ENCODE peak calls at places on chromosomes 11 and 22, in four cellular contexts. K is GM23248, U is SK-N-SH, S is Karpas-422. C is an unnamed sample. For H3K4me1, the result is how much of the 10 kb centered on the place peaks cover.

GRCh38 chr11:9573775-9574555 is 495 bp downstream of the WEE1 start:
- DNase-seq in S (peak), K (peak), U (peak), C (no peak)

GRCh38 chr11:71212871-71213559 is 39.4 kb downstream of the SHANK2 start:
- DNase-seq in K (peak), U (no peak), S (peak), C (no peak)

GRCh38 chr11:15675683-15676082 is 561.0 kb downstream of the INSC start:
- DNase-seq in K (no peak), S (no peak), U (no peak), C (no peak)

GRCh38 chr22:23696326-23696851 is 5.6 kb downstream of the RGL4 start:
- DNase-seq in K (no peak), U (no peak), S (peak), C (peak)

GRCh38 chr11:99176430-99176829 is 155.7 kb downstream of the CNTN5 start:
- DNase-seq in U (no peak), S (no peak), K (no peak), C (no peak)

GRCh38 chr11:105929381-105929955 is 92.6 kb downstream of the MSANTD4 start:
- DNase-seq in K (no peak), U (no peak), S (no peak), C (no peak)

GRCh38 chr11:44243086-44243485 is 66.9 kb downstream of the ALX4 start:
- DNase-seq in U (no peak), S (no peak), K (no peak), C (no peak)

GRCh38 chr11:46491661-46492331 is 100.2 kb upstream of the CHRM4 start:
- DNase-seq in S (no peak), K (peak), U (no peak), C (no peak)

GRCh38 chr22:27859336-27859735 is 57.8 kb upstream of the MN1 start:
- DNase-seq in U (no peak), K (no peak), S (no peak), C (no peak)

GRCh38 chr11:133253570-133253969 is 278.7 kb downstream of the OPCML start:
- DNase-seq in U (no peak), K (no peak), S (no peak), C (no peak)

GRCh38 chr22:50218996-50219727 is 18.4 kb downstream of the SELENOO start:
- DNase-seq in U (peak), K (peak), S (no peak), C (peak)

GRCh38 chr22:46413725-46414379 is 78.3 kb downstream of the TRMU start:
- DNase-seq in S (no peak), U (no peak), K (peak), C (no peak)

GRCh38 chr11:64870176-64870892 is 8.1 kb downstream of the EHD1 start:
- DNase-seq in U (no peak), S (no peak), K (peak), C (no peak)

GRCh38 chr11:128709402-128709801 is 15.5 kb downstream of the FLI1 start:
- DNase-seq in K (peak), S (no peak), U (no peak), C (no peak)

GRCh38 chr11:120133216-120134105 is 4.5 kb downstream of the TRIM29 start:
- DNase-seq in U (peak), S (no peak), K (no peak), C (no peak)

GRCh38 chr11:117199061-117199915 is at the start of gene TAGLN:
- DNase-seq in U (no peak), K (peak), S (no peak), C (no peak)

GRCh38 chr11:70191495-70192140 is 11.5 kb upstream of the FADD start:
- DNase-seq in K (peak), U (peak), S (peak), C (peak)

GRCh38 chr11:45092901-45093760 is 53.3 kb upstream of the PRDM11 start:
- DNase-seq in S (no peak), K (peak), U (no peak), C (peak)

GRCh38 chr11:11731311-11732083 is 109.7 kb upstream of the GALNT18 start:
- DNase-seq in S (no peak), U (no peak), K (peak), C (no peak)

GRCh38 chr11:44357734-44358133 is 47.8 kb upstream of the ALX4 start:
- DNase-seq in K (no peak), S (no peak), U (no peak), C (no peak)

GRCh38 chr11:108983621-108984020 is 318.8 kb downstream of the DDX10 start:
- DNase-seq in U (no peak), S (no peak), K (peak), C (no peak)

DNA sequence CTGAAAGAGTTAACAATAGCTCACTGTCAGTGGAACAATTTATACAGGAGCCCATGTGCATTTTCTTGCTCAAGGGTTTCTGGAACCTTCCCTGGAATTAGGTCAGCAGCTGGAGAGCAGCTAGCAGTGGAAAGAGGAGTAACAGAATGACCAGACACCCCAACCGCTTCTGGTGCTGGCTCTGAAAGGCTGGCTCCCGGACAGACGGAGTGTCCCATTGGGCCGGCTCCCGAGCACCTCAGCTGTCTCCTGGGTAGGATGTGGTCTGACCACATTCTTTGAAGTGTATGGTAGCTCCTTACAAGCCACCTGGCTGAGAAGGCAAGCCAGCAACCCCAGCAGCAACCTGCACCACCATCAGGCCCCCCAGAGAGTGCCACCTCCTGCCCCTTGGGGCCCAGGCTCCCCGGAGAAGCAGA is 44.7 kb downstream of the ABTB2 start:
- DNase-seq in S (peak), K (peak), U (no peak), C (peak)
- H3K27ac ChIP-seq in S (no peak), K (no peak), U (no peak), C (no peak)

GRCh38 chr11:115217726-115218311 is 286.4 kb downstream of the CADM1 start:
- DNase-seq in S (no peak), K (no peak), U (no peak), C (no peak)

GRCh38 chr11:115220423-115220822 is 283.8 kb downstream of the CADM1 start:
- DNase-seq in U (no peak), K (no peak), S (no peak), C (no peak)

GRCh38 chr11:115220881-115221280 is 283.3 kb downstream of the CADM1 start:
- DNase-seq in K (no peak), U (no peak), S (no peak), C (no peak)

GRCh38 chr11:115221461-115222069 is 282.6 kb downstream of the CADM1 start:
- DNase-seq in U (no peak), S (no peak), K (peak), C (no peak)

DNA sequence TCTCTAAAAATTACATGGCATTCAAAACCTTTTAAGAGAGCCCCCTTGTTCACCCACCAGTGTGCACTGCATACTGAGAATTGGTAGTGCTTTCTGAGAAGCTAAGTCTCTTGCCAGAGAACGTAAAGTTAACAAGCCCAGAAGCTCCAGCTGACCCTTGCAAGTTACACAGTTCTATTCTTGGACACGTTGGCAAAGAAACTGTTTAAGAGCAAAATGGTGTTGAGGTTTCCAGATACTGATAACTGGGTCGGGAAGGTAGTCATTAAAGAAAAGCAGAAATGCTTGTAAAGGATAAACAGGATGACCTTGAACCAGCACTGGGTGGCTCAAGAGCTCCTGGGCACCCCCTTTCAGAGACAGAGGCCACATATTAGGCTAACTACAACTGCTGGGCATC is 284.8 kb downstream of the CADM1 start:
- DNase-seq in S (no peak), K (no peak), U (no peak), C (no peak)
- H3K4me1 ChIP-seq in S (under half), K (under half), U (under half), C (under half)

DNA sequence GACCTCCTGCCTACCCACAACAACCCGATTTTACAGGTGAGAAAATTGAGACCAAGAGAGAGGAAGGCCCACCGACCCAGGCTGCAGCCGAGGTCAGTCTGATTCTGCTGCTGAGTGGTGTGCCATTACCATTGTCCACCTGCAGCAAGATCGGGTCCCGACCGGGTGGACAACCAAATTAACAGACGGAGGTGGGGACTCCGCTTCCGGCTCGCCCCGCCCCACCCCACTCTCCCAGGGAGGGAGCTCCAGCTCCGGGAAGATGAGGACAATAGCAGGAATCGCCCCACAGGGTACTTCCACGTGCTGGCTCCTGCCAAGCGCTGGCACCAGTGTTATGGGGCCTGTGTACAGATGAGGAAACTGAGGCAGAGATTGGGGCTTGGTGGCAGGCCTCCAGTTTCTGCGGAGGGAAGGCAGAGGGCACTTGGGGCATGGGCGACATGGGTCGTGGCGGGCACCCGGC is 425 bp upstream of the KDELR3 start:
- DNase-seq in U (no peak), S (no peak), K (no peak), C (no peak)
- H3K9ac ChIP-seq in U (peak), S (no peak), K (peak), C (no peak)

DNA sequence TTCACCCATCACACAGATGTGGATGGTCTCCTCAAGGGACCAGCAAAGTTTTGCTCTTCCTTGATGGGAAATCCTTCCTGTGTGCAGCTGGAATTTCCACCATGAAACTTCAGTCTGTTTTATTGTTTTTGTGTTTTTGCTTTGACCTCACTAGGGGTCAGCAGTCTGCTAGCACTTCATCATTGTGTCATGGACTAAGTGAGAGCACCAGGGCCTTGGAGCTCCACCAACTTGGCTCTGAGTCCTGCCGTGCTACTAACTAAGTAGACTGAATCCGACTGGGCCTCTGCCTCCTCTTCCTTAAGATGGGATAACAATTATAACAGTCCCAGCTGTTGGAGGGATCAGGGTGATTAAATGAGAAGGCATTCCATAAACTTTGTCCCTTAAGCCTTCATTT is 305.8 kb upstream of the NCAM1 start:
- DNase-seq in U (no peak), K (peak), S (no peak), C (no peak)
- H3K27ac ChIP-seq in U (no peak), K (peak), S (no peak), C (no peak)

DNA sequence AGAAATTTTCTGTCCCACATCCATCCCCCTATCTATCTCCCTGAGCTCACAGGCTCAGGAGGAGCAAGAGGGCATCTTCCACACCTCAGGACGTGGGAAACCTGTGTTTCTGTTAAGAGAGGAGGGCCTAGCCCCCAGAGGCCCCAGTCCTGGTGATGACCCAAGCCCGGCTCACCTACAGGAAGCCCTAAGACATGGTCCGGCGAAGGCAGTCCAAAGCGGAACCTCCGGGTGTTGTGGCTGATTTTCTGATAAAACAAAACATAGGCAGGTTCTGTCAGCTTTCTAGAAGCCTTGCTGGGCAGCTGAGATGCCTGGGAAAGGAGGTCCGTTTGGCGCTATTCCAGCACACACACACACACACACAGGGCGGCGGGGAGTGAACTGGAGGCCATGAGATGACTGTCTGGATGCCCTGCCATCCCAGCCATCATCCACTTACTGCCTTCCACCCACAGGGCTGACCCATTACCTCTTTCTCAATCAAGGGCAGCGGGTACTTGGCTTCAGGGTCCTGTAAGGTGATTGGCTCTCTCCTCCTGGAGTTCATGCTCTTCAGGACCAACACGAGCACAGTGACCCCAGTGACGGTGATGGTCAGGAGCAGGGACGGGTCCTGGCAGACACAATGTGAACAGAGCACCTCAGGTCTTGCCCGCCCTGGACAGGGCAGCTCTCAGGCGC is 882 bp downstream of the CYB5R2 start:
- DNase-seq in K (no peak), S (no peak), U (no peak), C (no peak)
- H3K4me1 ChIP-seq in K (under half), S (under half), U (under half), C (under half)

DNA sequence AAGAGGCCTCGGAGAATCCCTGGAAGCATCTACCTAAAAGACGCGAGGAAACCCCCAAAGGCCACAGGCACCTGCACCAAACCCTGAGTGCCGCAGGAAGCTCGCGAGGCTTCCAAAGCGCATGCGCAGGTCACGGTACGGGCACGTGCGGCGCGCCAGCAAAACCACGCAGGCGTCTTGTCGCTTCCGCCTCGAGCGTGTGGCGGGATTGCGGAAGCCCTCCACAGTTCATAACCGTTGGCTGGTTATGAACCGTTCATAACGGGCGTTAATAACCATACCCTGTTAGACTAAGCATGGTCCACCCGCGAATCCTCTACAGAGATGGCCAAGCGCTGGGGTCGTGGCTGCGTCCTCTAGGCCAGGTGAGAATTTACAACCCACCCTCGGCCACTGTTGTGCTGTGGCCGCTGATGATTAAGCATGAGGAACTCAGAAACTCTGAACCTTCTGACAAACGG is 46.4 kb downstream of the MORC2 start:
- DNase-seq in S (peak), U (peak), K (peak), C (no peak)
- H3K9ac ChIP-seq in S (peak), U (no peak), K (peak), C (no peak)

DNA sequence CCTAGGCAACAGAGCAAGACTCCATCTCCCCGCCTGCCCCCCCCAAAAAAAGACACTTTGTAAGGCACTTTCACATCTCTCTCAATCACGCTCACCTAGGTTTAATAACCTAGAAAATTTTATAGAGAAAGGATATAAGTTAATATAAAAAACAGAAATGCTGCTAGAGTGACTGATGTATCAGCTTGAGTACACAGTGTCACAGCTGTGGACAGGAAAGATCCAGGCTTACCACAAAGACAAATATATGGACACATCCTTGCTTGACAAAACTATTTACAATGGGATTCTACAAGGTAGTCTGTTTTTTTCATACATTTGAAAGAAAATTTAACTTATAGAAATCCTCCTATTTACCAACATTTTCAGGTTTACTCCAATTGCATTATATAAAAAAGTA is 96.7 kb downstream of the ABTB2 start:
- DNase-seq in U (no peak), S (no peak), K (no peak), C (no peak)
- H3K27ac ChIP-seq in U (no peak), S (no peak), K (no peak), C (no peak)

GRCh38 chr11:87423161-87423560 is 385.4 kb downstream of the TMEM135 start:
- DNase-seq in K (no peak), S (no peak), U (no peak), C (no peak)

GRCh38 chr11:87425391-87425790 is 387.7 kb downstream of the TMEM135 start:
- DNase-seq in K (peak), S (no peak), U (no peak), C (no peak)

GRCh38 chr11:87422566-87422965 is 384.8 kb downstream of the TMEM135 start:
- DNase-seq in S (no peak), K (peak), U (no peak), C (no peak)

GRCh38 chr11:87417951-87418350 is 380.2 kb downstream of the TMEM135 start:
- DNase-seq in S (no peak), U (no peak), K (no peak), C (no peak)

GRCh38 chr11:87421422-87421821 is 383.7 kb downstream of the TMEM135 start:
- DNase-seq in S (peak), K (peak), U (peak), C (peak)
- H3K4me1 ChIP-seq in S (half or more), K (under half), U (under half), C (under half)

C was measured in DND-41.